ENCODE peak calls at places on chromosomes 7 and 10, in five cellular contexts. W is activated T-cell treated with anti-CD3 and anti-CD28 coated beads for 1 hour, F is anterior cingulate cortex, Y is GM03348, X is substantia nigra. T is an unnamed sample.

GRCh38 chr10:28533571-28534304 is 820 bp downstream of the WAC start:
- DNase-seq in W (peak), F (no peak), Y (peak), X (peak), T (no peak)

GRCh38 chr7:106344206-106344605 is 59.4 kb upstream of the NAMPT start:
- DNase-seq in W (no peak), F (no peak), Y (no peak), X (no peak), T (no peak)

GRCh38 chr7:31825576-31825975 is 138.6 kb downstream of the PPP1R17 start:
- DNase-seq in W (no peak), F (no peak), Y (no peak), X (no peak), T (no peak)

GRCh38 chr10:22294694-22295093 is 21.5 kb upstream of the COMMD3 start:
- DNase-seq in W (no peak), F (no peak), Y (no peak), X (no peak), T (no peak)

GRCh38 chr7:107920048-107920772 is 29.2 kb downstream of the DLD start:
- DNase-seq in W (no peak), F (no peak), Y (no peak), X (no peak), T (no peak)

GRCh38 chr7:82467020-82467419 is 23.4 kb upstream of the CACNA2D1 start:
- DNase-seq in W (no peak), F (no peak), Y (no peak), X (no peak), T (no peak)

GRCh38 chr10:131084791-131085585 is 226.5 kb downstream of the TCERG1L start:
- DNase-seq in W (no peak), F (no peak), Y (no peak), X (no peak), T (no peak)

GRCh38 chr10:42951486-42952251 is 125.2 kb upstream of the RET start:
- DNase-seq in W (no peak), F (no peak), Y (no peak), X (no peak), T (no peak)

GRCh38 chr10:8778713-8779112 is 724.2 kb downstream of the GATA3 start:
- DNase-seq in W (no peak), F (no peak), Y (no peak), X (no peak), T (no peak)

GRCh38 chr10:33036670-33037069 is 78.6 kb upstream of the ITGB1 start:
- DNase-seq in W (no peak), F (no peak), Y (no peak), X (no peak), T (no peak)

GRCh38 chr7:20201380-20201779 is 15.8 kb downstream of the MACC1 start:
- DNase-seq in W (no peak), F (no peak), Y (no peak), X (no peak), T (no peak)

GRCh38 chr10:95906675-95907453 is 911 bp upstream of the CC2D2B start:
- DNase-seq in W (peak), F (peak), Y (peak), X (peak), T (peak)

GRCh38 chr7:105249216-105249615 is 139.5 kb downstream of the SRPK2 start:
- DNase-seq in W (no peak), F (no peak), Y (peak), X (no peak), T (no peak)

GRCh38 chr10:17010363-17011145 is 119.1 kb downstream of the CUBN start:
- DNase-seq in W (no peak), F (no peak), Y (no peak), X (no peak), T (no peak)

GRCh38 chr7:79414910-79415309 is 38.6 kb downstream of the MAGI2 start:
- DNase-seq in W (no peak), F (no peak), Y (peak), X (no peak), T (no peak)

GRCh38 chr10:13560597-13560996 is 26.2 kb upstream of the PRPF18 start:
- DNase-seq in W (no peak), F (no peak), Y (no peak), X (no peak), T (no peak)

GRCh38 chr7:38382627-38383026 is 109.2 kb upstream of the TARP start:
- DNase-seq in W (no peak), F (no peak), Y (peak), X (no peak), T (no peak)

GRCh38 chr10:119650062-119650461 is 1.1 kb upstream of the BAG3 start:
- DNase-seq in W (no peak), F (no peak), Y (no peak), X (no peak), T (no peak)

GRCh38 chr7:55245271-55245723 is 119.8 kb upstream of the LANCL2 start:
- DNase-seq in W (no peak), F (peak), Y (peak), X (peak), T (no peak)